ENCODE peak calls at places on chromosomes 12 and 14, in four cellular contexts. X is lower lobe of right lung, Z is endodermal cell, D is left ventricle myocardium inferior. K is an unnamed sample.

GRCh38 chr14:56125772-56126411 is 7.7 kb downstream of the PELI2 start:
- DNase-seq in X (no peak), D (no peak), Z (no peak), K (peak; percentile 87)

GRCh38 chr14:59185676-59186075 is 2.8 kb upstream of the DAAM1 start:
- DNase-seq in X (no peak), D (no peak), Z (no peak), K (no peak)

GRCh38 chr12:108850854-108851573 is 6.4 kb downstream of the SSH1 start:
- DNase-seq in Z (no peak), D (peak; percentile 74), X (peak; percentile 68), K (peak; percentile 46)

GRCh38 chr14:95833429-95833828 is 43.2 kb upstream of the TUNAR start:
- DNase-seq in X (no peak), Z (no peak), D (no peak), K (no peak)

GRCh38 chr12:114673169-114673833 is 10.7 kb downstream of the TBX3 start:
- DNase-seq in Z (peak; percentile 75), D (no peak), X (no peak), K (no peak)

GRCh38 chr14:81281317-81281716 is 60.6 kb upstream of the GTF2A1 start:
- DNase-seq in X (no peak), Z (no peak), D (no peak), K (no peak)

GRCh38 chr12:106183735-106184134 is 45.0 kb upstream of the NUAK1 start:
- DNase-seq in D (no peak), Z (peak; percentile 13), X (no peak), K (no peak)

GRCh38 chr12:26282339-26282945 is 87.1 kb downstream of the SSPN start:
- DNase-seq in X (no peak), Z (no peak), D (no peak), K (no peak)

GRCh38 chr14:99684356-99684952 is 356 bp downstream of the CYP46A1 start:
- DNase-seq in Z (no peak), D (no peak), X (no peak), K (no peak)

GRCh38 chr12:94983321-94983720 is 20.2 kb downstream of the NDUFA12 start:
- DNase-seq in D (no peak), X (no peak), Z (no peak), K (no peak)

GRCh38 chr12:50661300-50662120 is 102.4 kb upstream of the ATF1 start:
- DNase-seq in Z (no peak), X (no peak), D (no peak), K (no peak)

GRCh38 chr14:90820958-90821357 is 4.7 kb upstream of the TTC7B start:
- DNase-seq in D (no peak), Z (no peak), X (no peak), K (no peak)

GRCh38 chr14:101499513-101499912 is 61.8 kb upstream of the DIO3 start:
- DNase-seq in D (no peak), X (peak; percentile 19), Z (peak; percentile 9), K (peak; percentile 7)

GRCh38 chr12:52121848-52122838 is 42.6 kb downstream of the SMIM41 start:
- DNase-seq in Z (peak; percentile 95), X (peak; percentile 79), D (peak; percentile 70), K (peak; percentile 50)

GRCh38 chr14:45838597-45838996 is 585.6 kb upstream of the MIS18BP1 start:
- DNase-seq in Z (no peak), X (no peak), D (no peak), K (no peak)

GRCh38 chr12:51188359-51189051 is 15.6 kb upstream of the TFCP2 start:
- DNase-seq in X (no peak), D (no peak), Z (no peak), K (no peak)

GRCh38 chr12:131753041-131753440 is 42.2 kb downstream of the SFSWAP start:
- DNase-seq in D (no peak), X (no peak), Z (peak; percentile 42), K (no peak)

GRCh38 chr14:100645200-100645985 is 58.2 kb upstream of the BEGAIN start:
- DNase-seq in D (peak; percentile 71), X (peak; percentile 91), Z (peak; percentile 97), K (peak; percentile 92)

GRCh38 chr14:105390849-105391500 is 7.4 kb upstream of the TEX22 start:
- DNase-seq in D (no peak), X (no peak), Z (no peak), K (peak; percentile 26)

GRCh38 chr12:81095470-81096232 is 17.8 kb downstream of the ACSS3 start:
- DNase-seq in Z (peak; percentile 63), D (no peak), X (no peak), K (no peak)

GRCh38 chr12:49689785-49690184 is 17.4 kb downstream of the FMNL3 start:
- DNase-seq in Z (no peak), X (no peak), D (no peak), K (no peak)

GRCh38 chr12:4282892-4283511 is 9.4 kb downstream of the CCND2 start:
- DNase-seq in Z (peak; percentile 88), D (no peak), X (no peak), K (no peak)

GRCh38 chr12:114743799-114744198 is 59.8 kb upstream of the TBX3 start:
- DNase-seq in Z (no peak), D (no peak), X (no peak), K (no peak)

GRCh38 chr12:109033239-109034196 is 12.7 kb upstream of the SVOP start:
- DNase-seq in D (no peak), X (no peak), Z (no peak), K (no peak)

GRCh38 chr12:94792690-94793089 is 142.3 kb upstream of the TMCC3 start:
- DNase-seq in X (no peak), D (peak; percentile 20), Z (no peak), K (no peak)

GRCh38 chr14:49879683-49880204 is 13.1 kb upstream of the ARF6 start:
- DNase-seq in Z (peak; percentile 86), X (peak; percentile 58), D (no peak), K (no peak)

GRCh38 chr12:113221997-113222729 is 899 bp downstream of the TPCN1 start:
- DNase-seq in Z (no peak), D (no peak), X (no peak), K (no peak)

GRCh38 chr14:48725001-48725734 is 861.0 kb downstream of the RPS29 start:
- DNase-seq in D (no peak), Z (no peak), X (no peak), K (no peak)

GRCh38 chr14:27367345-27367744 is 769.5 kb upstream of the NOVA1 start:
- DNase-seq in Z (no peak), X (no peak), D (no peak), K (no peak)

GRCh38 chr12:47909839-47910465 is 5.2 kb upstream of the VDR start:
- DNase-seq in D (no peak), X (no peak), Z (peak; percentile 32), K (no peak)

GRCh38 chr12:66119870-66120241 is 10.7 kb downstream of the LLPH start:
- DNase-seq in D (no peak), Z (no peak), X (no peak), K (no peak)

GRCh38 chr12:83954939-83955601 is 957.5 kb downstream of the SLC6A15 start:
- DNase-seq in Z (peak; percentile 80), D (no peak), X (no peak), K (no peak)

GRCh38 chr12:126493366-126494108 is 1428.3 kb downstream of the AACS start:
- DNase-seq in D (no peak), X (no peak), Z (no peak), K (no peak)

DNA sequence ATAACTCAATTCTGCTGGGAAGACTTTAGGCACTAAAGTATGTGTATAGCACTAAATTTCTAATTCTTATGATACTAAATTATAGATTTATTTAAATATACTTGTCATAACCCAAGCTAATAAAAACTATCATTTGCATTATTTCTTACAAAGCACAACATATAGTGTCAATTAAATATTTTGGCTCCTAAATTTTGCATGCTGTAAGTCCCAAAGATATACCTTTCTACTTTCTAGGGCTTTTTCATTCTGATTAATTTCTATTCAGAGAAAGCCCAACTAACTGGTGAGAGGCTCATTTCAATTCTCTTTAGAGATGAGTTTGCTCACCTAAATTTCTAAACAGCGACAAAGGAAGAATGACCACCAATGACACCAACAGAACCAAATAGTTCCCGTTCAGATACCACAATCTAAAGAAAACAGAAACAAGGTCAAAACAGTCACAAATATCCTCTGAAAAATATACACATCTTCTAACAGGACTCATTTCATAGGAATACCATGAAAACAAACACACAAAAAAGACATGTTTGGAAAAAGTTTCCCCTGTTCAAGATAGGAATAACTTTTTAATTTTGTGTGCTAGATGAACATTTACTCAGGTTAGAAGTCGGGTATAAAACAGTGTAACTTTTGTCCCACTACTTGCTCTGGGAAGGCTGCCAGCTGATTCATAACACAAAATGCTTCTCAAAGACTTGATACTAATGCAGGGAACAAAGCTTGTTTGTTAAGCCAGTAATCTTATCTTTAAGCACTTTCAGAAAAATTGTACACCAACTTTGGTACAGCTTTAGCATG is 7.6 kb downstream of the SLC38A2 start:
- DNase-seq in D (no peak), X (no peak), Z (no peak), K (peak; percentile 58)
- H3K36me3 ChIP-seq in D (peaks cover 99% of the 10 kb centered on the region), X (peaks cover 100% of the 10 kb centered on the region), Z (peaks cover 100% of the 10 kb centered on the region), K (peaks cover 62% of the 10 kb centered on the region)

DNA sequence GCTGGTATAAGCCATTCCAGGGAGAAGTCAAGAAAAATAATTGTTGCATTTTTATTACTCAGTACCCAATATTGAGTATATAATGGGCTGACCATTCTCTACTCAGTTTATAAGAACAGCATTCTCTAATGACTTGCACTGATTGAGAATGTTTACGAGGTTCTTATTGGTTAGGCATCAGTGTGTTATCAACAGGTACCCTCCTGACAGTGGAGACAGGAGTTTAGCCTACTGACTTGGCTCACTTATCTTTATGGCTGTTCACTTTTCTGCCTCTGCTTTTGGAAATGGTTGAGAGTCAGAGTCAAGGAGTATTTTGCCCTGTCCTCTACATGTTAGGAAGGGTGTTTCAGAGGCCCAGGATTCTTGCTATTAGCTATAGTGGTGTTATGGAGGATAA is 228.0 kb upstream of the RGS6 start:
- DNase-seq in X (no peak), D (no peak), Z (no peak), K (no peak)
- H3K36me3 ChIP-seq in X (peaks cover 2% of the 10 kb centered on the region), D (peaks cover 1% of the 10 kb centered on the region), Z (peaks cover 58% of the 10 kb centered on the region), K (no peaks in the 10 kb centered on the region)

GRCh38 chr14:61003571-61003970 is 22.5 kb downstream of the SLC38A6 start:
- DNase-seq in X (no peak), D (no peak), Z (no peak), K (no peak)
- H3K36me3 ChIP-seq in X (no peaks in the 10 kb centered on the region), D (peaks cover 10% of the 10 kb centered on the region), Z (no peaks in the 10 kb centered on the region), K (no peaks in the 10 kb centered on the region)

DNA sequence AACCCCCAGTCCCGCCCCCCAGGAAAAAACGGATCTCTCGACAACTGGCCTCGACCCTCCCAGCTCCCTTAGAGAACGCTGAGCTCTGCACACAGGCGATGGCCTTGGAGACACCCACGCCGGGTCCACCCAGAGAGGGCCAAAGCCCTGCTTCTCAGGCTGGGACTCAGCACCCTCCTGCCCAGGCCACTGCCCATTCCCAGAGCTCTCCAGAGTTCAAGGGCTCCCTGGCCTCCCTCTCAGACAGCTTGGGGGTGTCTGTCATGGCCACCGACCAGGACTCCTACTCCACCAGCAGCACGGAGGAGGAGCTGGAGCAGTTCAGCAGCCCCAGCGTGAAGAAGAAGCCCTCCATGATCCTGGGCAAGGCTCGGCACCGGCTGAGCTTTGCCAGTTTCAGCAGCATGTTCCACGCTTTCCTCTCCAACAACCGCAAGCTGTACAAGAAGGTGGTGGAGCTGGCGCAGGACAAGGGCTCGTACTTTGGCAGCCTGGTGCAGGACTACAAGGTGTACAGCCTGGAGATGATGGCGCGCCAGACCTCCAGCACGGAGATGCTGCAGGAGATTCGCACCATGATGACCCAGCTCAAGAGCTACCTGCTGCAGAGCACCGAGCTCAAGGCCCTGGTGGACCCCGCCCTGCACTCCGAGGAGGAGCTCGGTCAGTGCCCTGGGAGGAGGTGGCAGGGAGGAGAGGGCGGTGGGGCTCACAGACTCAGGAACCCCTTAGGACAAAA is 95.8 kb downstream of the LGMN start:
- DNase-seq in Z (no peak), D (peak; percentile 31), X (no peak), K (no peak)
- H3K36me3 ChIP-seq in Z (no peaks in the 10 kb centered on the region), D (peaks cover 20% of the 10 kb centered on the region), X (peaks cover 18% of the 10 kb centered on the region), K (no peaks in the 10 kb centered on the region)

K was measured in pancreas.